ENCODE peak calls at places on chromosomes 2 and 18, in six cellular contexts. P is IMR-90, E is H9, A is H1, R is neuronal stem cell, N is mesendoderm. W is an unnamed sample.

GRCh38 chr2:199201539-199201938 is 256.2 kb downstream of the SATB2 start:
- DNase-seq in A (no peak), N (no peak), E (no peak), P (no peak), R (no peak), W (no peak)

GRCh38 chr2:105437708-105438103 is 38.9 kb upstream of the FHL2 start:
- DNase-seq in P (peak; percentile 90), A (no peak), N (no peak), E (no peak), R (no peak), W (peak; percentile 96)

GRCh38 chr2:25295654-25296053 is 46.1 kb downstream of the DNMT3A start:
- DNase-seq in A (no peak), R (no peak), N (no peak), P (no peak), E (no peak), W (no peak)

GRCh38 chr2:235669983-235670962 is 176.4 kb downstream of the AGAP1 start:
- DNase-seq in P (peak; percentile 81), R (peak; percentile 62), E (peak; percentile 62), A (no peak), N (peak; percentile 83), W (peak; percentile 76)

GRCh38 chr2:120395686-120396518 is 50.0 kb downstream of the INHBB start:
- DNase-seq in E (peak; percentile 37), R (no peak), A (no peak), P (no peak), N (peak; percentile 19), W (no peak)

GRCh38 chr2:29573602-29574001 is 347.8 kb downstream of the ALK start:
- DNase-seq in P (no peak), A (no peak), E (no peak), N (no peak), R (no peak), W (no peak)

GRCh38 chr2:107001964-107002696 is 116.2 kb upstream of the ST6GAL2 start:
- DNase-seq in P (peak; percentile 61), E (no peak), R (no peak), A (no peak), N (no peak), W (peak; percentile 27)

GRCh38 chr18:22604390-22604985 is 186.8 kb upstream of the CTAGE1 start:
- DNase-seq in R (no peak), A (no peak), P (peak; percentile 36), N (no peak), E (no peak), W (no peak)

GRCh38 chr2:181762000-181762399 is 81.7 kb upstream of the NEUROD1 start:
- DNase-seq in E (no peak), A (no peak), R (no peak), P (no peak), N (no peak), W (no peak)

GRCh38 chr18:79395761-79396404 is at the start of gene NFATC1:
- DNase-seq in N (peak; percentile 86), R (peak; percentile 65), A (no peak), P (peak; percentile 67), E (peak; percentile 78), W (peak; percentile 85)

GRCh38 chr18:26134110-26134509 is 441 bp downstream of the PSMA8 start:
- DNase-seq in N (no peak), A (no peak), P (no peak), R (no peak), E (no peak), W (no peak)

GRCh38 chr2:212595036-212595654 is 56.5 kb upstream of the ERBB4 start:
- DNase-seq in E (no peak), N (peak; percentile 35), R (no peak), P (peak; percentile 46), A (no peak), W (peak; percentile 3)

GRCh38 chr18:44696892-44697291 is 16.2 kb downstream of the SETBP1 start:
- DNase-seq in P (no peak), E (peak; percentile 29), A (no peak), R (no peak), N (peak; percentile 57), W (no peak)

GRCh38 chr2:195548198-195548940 is 108.7 kb upstream of the SLC39A10 start:
- DNase-seq in E (no peak), N (no peak), P (no peak), A (no peak), R (no peak), W (no peak)

GRCh38 chr2:12282780-12283695 is 433.7 kb upstream of the TRIB2 start:
- DNase-seq in P (no peak), E (no peak), R (no peak), A (no peak), N (no peak), W (no peak)

GRCh38 chr2:9548506-9548905 is 7.1 kb downstream of the ADAM17 start:
- DNase-seq in R (no peak), P (peak; percentile 69), E (no peak), N (no peak), A (no peak), W (peak; percentile 46)

GRCh38 chr2:82819936-82820335 is 1639.1 kb downstream of the SUCLG1 start:
- DNase-seq in E (no peak), N (no peak), P (no peak), R (no peak), A (no peak), W (no peak)

GRCh38 chr2:36650031-36650430 is 46.5 kb upstream of the VIT start:
- DNase-seq in N (peak; percentile 94), E (peak; percentile 62), P (peak; percentile 75), A (no peak), R (no peak), W (peak; percentile 77)

GRCh38 chr18:34913837-34914755 is 127.1 kb upstream of the MAPRE2 start:
- DNase-seq in P (peak; percentile 72), R (no peak), E (no peak), A (no peak), N (peak; percentile 42), W (peak; percentile 89)

GRCh38 chr2:200787351-200788128 is 24.2 kb upstream of the BZW1 start:
- DNase-seq in R (no peak), P (peak; percentile 98), N (no peak), A (no peak), E (no peak), W (peak; percentile 94)

GRCh38 chr2:75067506-75067905 is 109.1 kb downstream of the POLE4 start:
- DNase-seq in N (no peak), R (no peak), P (no peak), A (no peak), E (no peak), W (no peak)

GRCh38 chr2:118062669-118063068 is 25.6 kb upstream of the INSIG2 start:
- DNase-seq in A (no peak), P (no peak), R (no peak), E (no peak), N (no peak), W (no peak)

GRCh38 chr18:2515908-2516625 is 55.2 kb downstream of the METTL4 start:
- DNase-seq in A (no peak), E (no peak), P (peak; percentile 95), N (peak; percentile 8), R (no peak), W (peak; percentile 91)

GRCh38 chr2:200077210-200077650 is 121.8 kb downstream of the MAIP1 start:
- DNase-seq in N (no peak), A (no peak), E (no peak), P (peak; percentile 95), R (no peak), W (peak; percentile 89)

GRCh38 chr18:10953672-10954071 is 195.7 kb downstream of the PIEZO2 start:
- DNase-seq in A (no peak), R (no peak), N (no peak), P (no peak), E (no peak), W (no peak)

GRCh38 chr2:236052926-236053846 is 115.0 kb downstream of the GBX2 start:
- DNase-seq in R (no peak), A (peak; percentile 59), E (peak; percentile 81), P (no peak), N (peak; percentile 84), W (no peak)

GRCh38 chr18:58128286-58129018 is 84.4 kb downstream of the NEDD4L start:
- DNase-seq in N (no peak), P (peak; percentile 57), E (no peak), A (no peak), R (no peak), W (peak; percentile 37)

GRCh38 chr2:191382801-191383200 is 137.6 kb downstream of the MYO1B start:
- DNase-seq in E (no peak), R (no peak), P (peak; percentile 81), N (no peak), A (no peak), W (peak; percentile 87)

GRCh38 chr2:146807568-146808168 is 1037.2 kb upstream of the ACVR2A start:
- DNase-seq in R (no peak), E (peak; percentile 29), N (no peak), P (no peak), A (no peak), W (no peak)

GRCh38 chr2:40511661-40512213 is 59.8 kb upstream of the SLC8A1 start:
- DNase-seq in R (no peak), N (peak; percentile 5), A (no peak), P (peak; percentile 80), E (no peak), W (peak; percentile 48)

GRCh38 chr18:24138281-24138883 is 480 bp upstream of the CABYR start:
- DNase-seq in E (no peak), P (no peak), R (no peak), A (no peak), N (no peak), W (no peak)
- H4K8ac ChIP-seq in E (no peak overlapping the region), P (peak overlapping the region; percentile 51), R (no peak overlapping the region), A (no peak overlapping the region), N (no peak overlapping the region), W (peak overlapping the region; percentile 82)

GRCh38 chr2:151616760-151617339 is 117.4 kb downstream of the NEB start:
- DNase-seq in N (no peak), A (no peak), R (no peak), E (no peak), P (no peak), W (no peak)
- H3K4me2 ChIP-seq in N (no peak overlapping the region), A (no peak overlapping the region), R (no peak overlapping the region), E (no peak overlapping the region), P (no peak overlapping the region), W (no peak overlapping the region)

GRCh38 chr2:73233154-73233931 is at the start of gene PRADC1:
- DNase-seq in E (peak; percentile 100), P (peak; percentile 100), A (peak; percentile 98), N (peak; percentile 100), R (peak; percentile 100), W (peak; percentile 100)
- H2BK15ac ChIP-seq in E (no peak within 1 kb of the TSS), P (no peak within 1 kb of the TSS), A (no peak within 1 kb of the TSS), N (no peak within 1 kb of the TSS), R (no peak within 1 kb of the TSS), W (peak within 1 kb of the TSS; percentile 37)

GRCh38 chr2:55176094-55176415 is 56.0 kb downstream of the CLHC1 start:
- DNase-seq in P (no peak), A (no peak), N (no peak), R (no peak), E (no peak), W (no peak)
- H4K8ac ChIP-seq in P (no peak overlapping the region), A (no peak overlapping the region), N (no peak overlapping the region), R (no peak overlapping the region), E (no peak overlapping the region), W (no peak overlapping the region)

GRCh38 chr2:226661789-226662545 is 137.7 kb downstream of the IRS1 start:
- DNase-seq in P (peak; percentile 93), R (no peak), A (no peak), N (peak; percentile 46), E (no peak), W (peak; percentile 94)
- H3K4me2 ChIP-seq in P (peak overlapping the region; percentile 14), R (no peak overlapping the region), A (no peak overlapping the region), N (no peak overlapping the region), E (no peak overlapping the region), W (no peak overlapping the region)

GRCh38 chr2:168350380-168350779 is 103.0 kb upstream of the STK39 start:
- DNase-seq in A (no peak), P (no peak), N (no peak), E (no peak), R (no peak), W (no peak)
- H2BK15ac ChIP-seq in A (no peak overlapping the region), P (no peak overlapping the region), N (no peak overlapping the region), E (no peak overlapping the region), R (no peak overlapping the region), W (no peak overlapping the region)

GRCh38 chr2:231679906-231680283 is 28.4 kb upstream of the PTMA start:
- DNase-seq in R (no peak), P (no peak), E (no peak), A (no peak), N (peak; percentile 81), W (no peak)
- H4K8ac ChIP-seq in R (no peak overlapping the region), P (peak overlapping the region; percentile 99), E (no peak overlapping the region), A (peak overlapping the region; percentile 99), N (no peak overlapping the region), W (peak overlapping the region; percentile 88)